ENCODE peak calls at places on chromosomes 5 and 9, in five cellular contexts. One of them, this sample, is unnamed.

GRCh38 chr5:60223342-60223741 is 329.8 kb upstream of the PDE4D start:
- DNase-seq in endodermal cell: no peak
- DNase-seq in stimulated activated CD8-positive, alpha-beta memory T cell treated with anti-CD3 and anti-CD28 coated beads, Interleukin-7, amount 100 ng/mL, for 4 hours: no peak
- DNase-seq in HEK293T: no peak
- DNase-seq in effector memory CD8-positive, alpha-beta T cell: no peak
- DNase-seq in this sample: no peak

GRCh38 chr5:73789851-73790281 is 163.9 kb downstream of the ARHGEF28 start:
- DNase-seq in endodermal cell: no peak
- DNase-seq in stimulated activated CD8-positive, alpha-beta memory T cell treated with anti-CD3 and anti-CD28 coated beads, Interleukin-7, amount 100 ng/mL, for 4 hours: no peak
- DNase-seq in HEK293T: no peak
- DNase-seq in effector memory CD8-positive, alpha-beta T cell: no peak
- DNase-seq in this sample: no peak

GRCh38 chr5:57825026-57825683 is 342.5 kb upstream of the ACTBL2 start:
- DNase-seq in endodermal cell: no peak
- DNase-seq in stimulated activated CD8-positive, alpha-beta memory T cell treated with anti-CD3 and anti-CD28 coated beads, Interleukin-7, amount 100 ng/mL, for 4 hours: no peak
- DNase-seq in HEK293T: peak
- DNase-seq in effector memory CD8-positive, alpha-beta T cell: no peak
- DNase-seq in this sample: no peak

GRCh38 chr9:114431003-114431402 is 43.2 kb upstream of the AKNA start:
- DNase-seq in endodermal cell: no peak
- DNase-seq in stimulated activated CD8-positive, alpha-beta memory T cell treated with anti-CD3 and anti-CD28 coated beads, Interleukin-7, amount 100 ng/mL, for 4 hours: no peak
- DNase-seq in HEK293T: no peak
- DNase-seq in effector memory CD8-positive, alpha-beta T cell: no peak
- DNase-seq in this sample: no peak

GRCh38 chr9:112061152-112061740 is 113.9 kb downstream of the SUSD1 start:
- DNase-seq in endodermal cell: no peak
- DNase-seq in stimulated activated CD8-positive, alpha-beta memory T cell treated with anti-CD3 and anti-CD28 coated beads, Interleukin-7, amount 100 ng/mL, for 4 hours: no peak
- DNase-seq in HEK293T: no peak
- DNase-seq in effector memory CD8-positive, alpha-beta T cell: peak
- DNase-seq in this sample: peak

GRCh38 chr9:101478906-101479305 is 43.3 kb upstream of the ALDOB start:
- DNase-seq in endodermal cell: no peak
- DNase-seq in stimulated activated CD8-positive, alpha-beta memory T cell treated with anti-CD3 and anti-CD28 coated beads, Interleukin-7, amount 100 ng/mL, for 4 hours: no peak
- DNase-seq in HEK293T: no peak
- DNase-seq in effector memory CD8-positive, alpha-beta T cell: no peak
- DNase-seq in this sample: no peak

GRCh38 chr9:2158111-2158610 is 143.0 kb downstream of the SMARCA2 start:
- DNase-seq in endodermal cell: peak
- DNase-seq in stimulated activated CD8-positive, alpha-beta memory T cell treated with anti-CD3 and anti-CD28 coated beads, Interleukin-7, amount 100 ng/mL, for 4 hours: peak
- DNase-seq in HEK293T: peak
- DNase-seq in effector memory CD8-positive, alpha-beta T cell: peak
- DNase-seq in this sample: peak

GRCh38 chr9:137664676-137665075 is 45.9 kb downstream of the EHMT1 start:
- DNase-seq in endodermal cell: no peak
- DNase-seq in stimulated activated CD8-positive, alpha-beta memory T cell treated with anti-CD3 and anti-CD28 coated beads, Interleukin-7, amount 100 ng/mL, for 4 hours: no peak
- DNase-seq in HEK293T: no peak
- DNase-seq in effector memory CD8-positive, alpha-beta T cell: no peak
- DNase-seq in this sample: no peak

GRCh38 chr9:91880378-91880972 is 69.6 kb downstream of the ROR2 start:
- DNase-seq in endodermal cell: no peak
- DNase-seq in stimulated activated CD8-positive, alpha-beta memory T cell treated with anti-CD3 and anti-CD28 coated beads, Interleukin-7, amount 100 ng/mL, for 4 hours: no peak
- DNase-seq in HEK293T: no peak
- DNase-seq in effector memory CD8-positive, alpha-beta T cell: no peak
- DNase-seq in this sample: no peak

GRCh38 chr5:13357937-13358336 is 586.6 kb downstream of the DNAH5 start:
- DNase-seq in endodermal cell: no peak
- DNase-seq in stimulated activated CD8-positive, alpha-beta memory T cell treated with anti-CD3 and anti-CD28 coated beads, Interleukin-7, amount 100 ng/mL, for 4 hours: no peak
- DNase-seq in HEK293T: no peak
- DNase-seq in effector memory CD8-positive, alpha-beta T cell: no peak
- DNase-seq in this sample: no peak

GRCh38 chr5:132238169-132238744 is 10.6 kb upstream of the P4HA2 start:
- DNase-seq in endodermal cell: peak
- DNase-seq in stimulated activated CD8-positive, alpha-beta memory T cell treated with anti-CD3 and anti-CD28 coated beads, Interleukin-7, amount 100 ng/mL, for 4 hours: peak
- DNase-seq in HEK293T: peak
- DNase-seq in effector memory CD8-positive, alpha-beta T cell: peak
- DNase-seq in this sample: peak

GRCh38 chr9:113594484-113595299 is 131.2 kb downstream of the RGS3 start:
- DNase-seq in endodermal cell: no peak
- DNase-seq in stimulated activated CD8-positive, alpha-beta memory T cell treated with anti-CD3 and anti-CD28 coated beads, Interleukin-7, amount 100 ng/mL, for 4 hours: no peak
- DNase-seq in HEK293T: no peak
- DNase-seq in effector memory CD8-positive, alpha-beta T cell: no peak
- DNase-seq in this sample: no peak

GRCh38 chr5:25448190-25448621 is 803.4 kb upstream of the CDH10 start:
- DNase-seq in endodermal cell: peak
- DNase-seq in stimulated activated CD8-positive, alpha-beta memory T cell treated with anti-CD3 and anti-CD28 coated beads, Interleukin-7, amount 100 ng/mL, for 4 hours: no peak
- DNase-seq in HEK293T: no peak
- DNase-seq in effector memory CD8-positive, alpha-beta T cell: no peak
- DNase-seq in this sample: no peak

GRCh38 chr9:24897826-24898225 is 352.1 kb upstream of the IZUMO3 start:
- DNase-seq in endodermal cell: no peak
- DNase-seq in stimulated activated CD8-positive, alpha-beta memory T cell treated with anti-CD3 and anti-CD28 coated beads, Interleukin-7, amount 100 ng/mL, for 4 hours: no peak
- DNase-seq in HEK293T: no peak
- DNase-seq in effector memory CD8-positive, alpha-beta T cell: no peak
- DNase-seq in this sample: no peak

GRCh38 chr5:67047180-67047579 is 149.4 kb downstream of the CD180 start:
- DNase-seq in endodermal cell: no peak
- DNase-seq in stimulated activated CD8-positive, alpha-beta memory T cell treated with anti-CD3 and anti-CD28 coated beads, Interleukin-7, amount 100 ng/mL, for 4 hours: no peak
- DNase-seq in HEK293T: no peak
- DNase-seq in effector memory CD8-positive, alpha-beta T cell: no peak
- DNase-seq in this sample: no peak

GRCh38 chr5:176985516-176985915 is 21.1 kb downstream of the UIMC1 start:
- DNase-seq in endodermal cell: no peak
- DNase-seq in stimulated activated CD8-positive, alpha-beta memory T cell treated with anti-CD3 and anti-CD28 coated beads, Interleukin-7, amount 100 ng/mL, for 4 hours: no peak
- DNase-seq in HEK293T: no peak
- DNase-seq in effector memory CD8-positive, alpha-beta T cell: peak
- DNase-seq in this sample: no peak

GRCh38 chr5:1516615-1517601 is 6.9 kb downstream of the LPCAT1 start:
- DNase-seq in endodermal cell: peak
- DNase-seq in stimulated activated CD8-positive, alpha-beta memory T cell treated with anti-CD3 and anti-CD28 coated beads, Interleukin-7, amount 100 ng/mL, for 4 hours: no peak
- DNase-seq in HEK293T: no peak
- DNase-seq in effector memory CD8-positive, alpha-beta T cell: no peak
- DNase-seq in this sample: peak

GRCh38 chr9:110950041-110950645 is 88.1 kb downstream of the LPAR1 start:
- DNase-seq in endodermal cell: no peak
- DNase-seq in stimulated activated CD8-positive, alpha-beta memory T cell treated with anti-CD3 and anti-CD28 coated beads, Interleukin-7, amount 100 ng/mL, for 4 hours: no peak
- DNase-seq in HEK293T: no peak
- DNase-seq in effector memory CD8-positive, alpha-beta T cell: no peak
- DNase-seq in this sample: no peak

GRCh38 chr5:125112196-125112595 is 365.8 kb upstream of the ZNF608 start:
- DNase-seq in endodermal cell: no peak
- DNase-seq in stimulated activated CD8-positive, alpha-beta memory T cell treated with anti-CD3 and anti-CD28 coated beads, Interleukin-7, amount 100 ng/mL, for 4 hours: no peak
- DNase-seq in HEK293T: no peak
- DNase-seq in effector memory CD8-positive, alpha-beta T cell: no peak
- DNase-seq in this sample: no peak

GRCh38 chr5:119814655-119815054 is 185.3 kb downstream of the FAM170A start:
- DNase-seq in endodermal cell: no peak
- DNase-seq in stimulated activated CD8-positive, alpha-beta memory T cell treated with anti-CD3 and anti-CD28 coated beads, Interleukin-7, amount 100 ng/mL, for 4 hours: no peak
- DNase-seq in HEK293T: no peak
- DNase-seq in effector memory CD8-positive, alpha-beta T cell: no peak
- DNase-seq in this sample: no peak

GRCh38 chr5:69083412-69083811 is 10.4 kb upstream of the SLC30A5 start:
- DNase-seq in endodermal cell: peak
- DNase-seq in stimulated activated CD8-positive, alpha-beta memory T cell treated with anti-CD3 and anti-CD28 coated beads, Interleukin-7, amount 100 ng/mL, for 4 hours: no peak
- DNase-seq in HEK293T: no peak
- DNase-seq in effector memory CD8-positive, alpha-beta T cell: no peak
- DNase-seq in this sample: peak

GRCh38 chr5:107670028-107670926 is 460 bp downstream of the EFNA5 start:
- DNase-seq in endodermal cell: peak
- DNase-seq in stimulated activated CD8-positive, alpha-beta memory T cell treated with anti-CD3 and anti-CD28 coated beads, Interleukin-7, amount 100 ng/mL, for 4 hours: no peak
- DNase-seq in HEK293T: no peak
- DNase-seq in effector memory CD8-positive, alpha-beta T cell: no peak
- DNase-seq in this sample: peak

GRCh38 chr5:107781451-107781850 is 110.7 kb upstream of the EFNA5 start:
- DNase-seq in endodermal cell: no peak
- DNase-seq in stimulated activated CD8-positive, alpha-beta memory T cell treated with anti-CD3 and anti-CD28 coated beads, Interleukin-7, amount 100 ng/mL, for 4 hours: no peak
- DNase-seq in HEK293T: no peak
- DNase-seq in effector memory CD8-positive, alpha-beta T cell: no peak
- DNase-seq in this sample: no peak

This sample was measured in H7.